ENCODE peak calls at places on chromosomes 12 and 14, in nine cellular contexts. A is breast epithelium, Y is body of pancreas, B is kidney, K is cardiac muscle cell, U is uterus, P is right lobe of liver, R is astrocyte, H is A549. W is an unnamed sample.

GRCh38 chr14:92553456-92553855 is 39.9 kb downstream of the RIN3 start:
- DNase-seq in K (peak; percentile 24), H (peak; percentile 20), R (peak; percentile 70), Y (no peak), B (no peak), P (no peak), A (no peak), U (peak; percentile 27), W (no peak)

GRCh38 chr14:52031781-52032180 is 37.1 kb downstream of the NID2 start:
- DNase-seq in A (peak; percentile 27), U (peak; percentile 36), P (no peak), Y (peak; percentile 80), K (no peak), R (peak; percentile 98), B (no peak), H (no peak), W (no peak)

GRCh38 chr12:4036872-4037271 is 163.7 kb upstream of the PARP11 start:
- DNase-seq in U (no peak), R (no peak), B (no peak), P (no peak), K (no peak), H (peak; percentile 31), A (no peak), Y (no peak), W (no peak)

GRCh38 chr12:95820096-95820703 is 29.6 kb upstream of the NTN4 start:
- DNase-seq in U (peak; percentile 19), B (no peak), H (peak; percentile 75), K (peak; percentile 68), Y (peak; percentile 79), P (peak; percentile 65), R (peak; percentile 25), A (no peak), W (no peak)

GRCh38 chr12:106078358-106079025 is 60.3 kb downstream of the NUAK1 start:
- DNase-seq in Y (peak; percentile 19), U (peak; percentile 64), A (no peak), P (no peak), B (peak; percentile 81), K (no peak), R (peak; percentile 88), H (peak; percentile 59), W (no peak)

GRCh38 chr12:67772276-67773169 is 124.0 kb downstream of the DYRK2 start:
- DNase-seq in U (no peak), B (no peak), A (no peak), Y (peak; percentile 31), H (peak; percentile 12), P (no peak), R (peak; percentile 75), K (peak; percentile 97), W (no peak)

GRCh38 chr12:113831486-113831885 is 134.6 kb downstream of the RBM19 start:
- DNase-seq in B (no peak), H (no peak), R (no peak), A (no peak), K (no peak), Y (no peak), U (no peak), P (no peak), W (no peak)

GRCh38 chr14:49306152-49306751 is 279.9 kb downstream of the RPS29 start:
- DNase-seq in K (peak; percentile 51), B (no peak), R (peak; percentile 4), A (no peak), P (no peak), H (peak; percentile 6), U (no peak), Y (no peak), W (no peak)

GRCh38 chr12:114692558-114693531 is 8.9 kb upstream of the TBX3 start:
- DNase-seq in H (no peak), K (no peak), A (no peak), Y (no peak), R (no peak), B (peak; percentile 45), P (no peak), U (no peak), W (peak; percentile 61)

GRCh38 chr14:74038015-74038859 is 19.1 kb downstream of the BBOF1 start:
- DNase-seq in R (peak; percentile 32), U (no peak), H (peak; percentile 66), K (peak; percentile 53), B (no peak), P (no peak), Y (no peak), A (no peak), W (no peak)

GRCh38 chr12:124632510-124632909 is 65.1 kb upstream of the NCOR2 start:
- DNase-seq in Y (no peak), B (no peak), H (peak; percentile 30), U (peak; percentile 43), R (peak; percentile 23), P (no peak), K (peak; percentile 13), A (no peak), W (no peak)

GRCh38 chr14:68606644-68607043 is 186.2 kb downstream of the ZFP36L1 start:
- DNase-seq in Y (no peak), B (no peak), U (no peak), H (no peak), A (no peak), K (no peak), P (peak; percentile 6), R (no peak), W (no peak)

GRCh38 chr14:68607852-68608232 is 185.0 kb downstream of the ZFP36L1 start:
- DNase-seq in Y (no peak), P (no peak), H (no peak), A (no peak), U (peak; percentile 27), K (no peak), B (no peak), R (no peak), W (no peak)

GRCh38 chr14:68608235-68608962 is 184.5 kb downstream of the ZFP36L1 start:
- DNase-seq in Y (no peak), R (no peak), H (no peak), P (no peak), U (peak; percentile 30), B (no peak), A (no peak), K (no peak), W (peak; percentile 52)

GRCh38 chr14:68609012-68609411 is 183.9 kb downstream of the ZFP36L1 start:
- DNase-seq in Y (no peak), A (no peak), P (no peak), B (no peak), K (no peak), H (no peak), U (no peak), R (no peak), W (no peak)

GRCh38 chr14:68607081-68607851 is 185.6 kb downstream of the ZFP36L1 start:
- DNase-seq in Y (peak; percentile 34), H (no peak), U (peak; percentile 82), B (no peak), R (no peak), A (no peak), K (no peak), P (no peak), W (no peak)
- H3K4me1 ChIP-seq in Y (peaks cover 30% of the 10 kb centered on the region), H (peaks cover 13% of the 10 kb centered on the region), U (peaks cover 3% of the 10 kb centered on the region), B (peaks cover 9% of the 10 kb centered on the region), R (peaks cover 8% of the 10 kb centered on the region), A (peaks cover 7% of the 10 kb centered on the region), K (peaks cover 26% of the 10 kb centered on the region), P (peaks cover 7% of the 10 kb centered on the region), W (peaks cover 3% of the 10 kb centered on the region)

GRCh38 chr12:121237415-121237814 is 27.5 kb downstream of the P2RX4 start:
- DNase-seq in U (no peak), Y (peak; percentile 85), A (no peak), K (no peak), H (no peak), P (peak; percentile 74), B (no peak), R (no peak), W (no peak)

GRCh38 chr12:121239704-121240420 is 29.9 kb downstream of the P2RX4 start:
- DNase-seq in A (no peak), R (no peak), P (no peak), Y (no peak), U (no peak), H (no peak), K (no peak), B (no peak), W (no peak)

GRCh38 chr12:121239335-121239678 is 29.4 kb downstream of the P2RX4 start:
- DNase-seq in K (no peak), B (no peak), A (no peak), U (no peak), P (no peak), H (no peak), R (no peak), Y (no peak), W (no peak)

GRCh38 chr12:121238086-121238485 is 28.2 kb downstream of the P2RX4 start:
- DNase-seq in R (no peak), Y (no peak), B (no peak), H (no peak), K (no peak), U (no peak), A (no peak), P (no peak), W (no peak)

DNA sequence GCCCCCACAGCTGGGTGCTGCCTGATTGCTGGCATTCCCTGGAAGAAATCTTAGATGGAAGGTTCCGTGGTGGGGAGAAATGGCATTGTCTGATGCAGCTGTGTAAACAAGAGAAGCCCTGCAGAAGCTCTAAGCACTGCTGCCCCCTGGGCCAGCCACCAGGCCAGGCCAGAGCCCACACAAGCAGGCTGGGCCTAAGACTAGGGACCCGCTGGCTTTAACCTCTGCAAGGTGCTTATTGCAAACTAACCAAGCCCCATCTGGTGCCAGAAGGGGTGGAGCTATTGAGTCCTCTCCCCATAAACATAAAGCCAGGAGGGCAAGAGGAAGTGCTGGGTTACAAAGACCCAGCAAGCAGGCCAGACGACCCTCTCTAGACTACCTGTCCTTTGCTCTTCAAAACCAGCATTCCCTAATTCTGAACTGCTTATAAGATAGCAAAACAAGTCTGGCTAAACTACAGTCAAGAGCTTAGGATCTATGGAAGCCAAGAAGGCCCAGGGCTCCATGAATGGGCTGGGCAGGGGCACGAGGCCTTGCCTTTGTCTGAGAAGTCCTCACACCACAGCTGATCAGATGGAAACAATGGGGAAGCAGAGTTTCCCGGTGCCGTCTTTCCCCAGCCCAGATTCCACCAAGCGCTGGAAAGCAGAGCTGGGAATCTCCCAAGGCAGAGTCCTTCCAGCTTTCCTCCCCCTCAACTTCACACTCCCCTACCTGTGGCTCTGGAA is 28.8 kb downstream of the P2RX4 start:
- DNase-seq in A (no peak), H (no peak), P (no peak), B (no peak), Y (peak; percentile 75), R (no peak), K (no peak), U (no peak), W (no peak)
- TF ChIP-seq CTCF in A (no peak), H (no peak), P (no peak), B (no peak), Y (no peak), R (no peak), K (no peak), U (no peak), W (no peak)

DNA sequence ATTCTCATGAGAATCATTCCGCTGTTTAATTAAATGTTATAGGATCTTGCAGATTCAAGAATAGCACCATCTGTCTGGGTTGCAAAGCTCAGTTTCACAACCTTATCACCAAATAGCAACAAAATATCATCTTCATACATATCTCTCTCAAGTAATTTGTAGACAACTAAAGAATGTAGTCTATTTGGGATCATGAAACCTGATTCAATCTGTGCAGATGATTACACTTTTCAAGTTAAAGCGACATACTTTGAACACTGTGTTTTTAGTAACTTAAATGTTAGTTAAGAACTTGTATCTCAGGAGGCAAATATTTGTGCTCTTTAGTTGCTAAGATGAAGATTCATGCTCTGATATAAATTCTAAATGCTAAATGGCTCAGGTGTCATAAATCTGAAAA is 14.8 kb downstream of the MED13L start:
- DNase-seq in K (no peak), R (no peak), P (no peak), B (no peak), H (no peak), A (no peak), U (no peak), Y (no peak), W (no peak)
- H3K4me1 ChIP-seq in K (peaks cover 47% of the 10 kb centered on the region), R (peaks cover 12% of the 10 kb centered on the region), P (peaks cover 22% of the 10 kb centered on the region), B (peaks cover 24% of the 10 kb centered on the region), H (peaks cover 100% of the 10 kb centered on the region), A (peaks cover 27% of the 10 kb centered on the region), U (peaks cover 16% of the 10 kb centered on the region), Y (peaks cover 84% of the 10 kb centered on the region), W (peaks cover 30% of the 10 kb centered on the region)

GRCh38 chr12:99450231-99450630 is 197.3 kb upstream of the GARIN6 start:
- DNase-seq in H (no peak), R (peak; percentile 27), U (no peak), A (no peak), P (no peak), B (no peak), K (no peak), Y (no peak), W (no peak)
- TF ChIP-seq CTCF in H (no peak), R (no peak), U (no peak), A (no peak), P (no peak), B (no peak), K (no peak), Y (no peak), W (no peak)

W was measured in RWPE2.